ENCODE peak calls at places on chromosome 13, in five cellular contexts. One of them, this sample, is unnamed.

GRCh38 chr13:114000151-114001040 is 26.5 kb upstream of the C13orf46 start:
- DNase-seq in adrenal gland: no peak
- DNase-seq in GM23338: no peak
- DNase-seq in ascending aorta: no peak
- DNase-seq in CD8-positive, alpha-beta memory T cell: no peak
- DNase-seq in this sample: no peak

GRCh38 chr13:108322206-108322824 is 52.8 kb downstream of the TNFSF13B start:
- DNase-seq in adrenal gland: no peak
- DNase-seq in GM23338: peak
- DNase-seq in ascending aorta: no peak
- DNase-seq in CD8-positive, alpha-beta memory T cell: peak
- DNase-seq in this sample: no peak

GRCh38 chr13:61286148-61286745 is 129.4 kb downstream of the PCDH20 start:
- DNase-seq in adrenal gland: no peak
- DNase-seq in GM23338: peak
- DNase-seq in ascending aorta: no peak
- DNase-seq in CD8-positive, alpha-beta memory T cell: no peak
- DNase-seq in this sample: no peak

GRCh38 chr13:103803349-103803748 is 737.1 kb upstream of the SLC10A2 start:
- DNase-seq in adrenal gland: no peak
- DNase-seq in GM23338: no peak
- DNase-seq in ascending aorta: no peak
- DNase-seq in CD8-positive, alpha-beta memory T cell: no peak
- DNase-seq in this sample: no peak

GRCh38 chr13:102825921-102826706 is 19.7 kb upstream of the ERCC5 start:
- DNase-seq in adrenal gland: no peak
- DNase-seq in GM23338: peak
- DNase-seq in ascending aorta: no peak
- DNase-seq in CD8-positive, alpha-beta memory T cell: no peak
- DNase-seq in this sample: no peak

GRCh38 chr13:114132419-114133121 is at the start of gene RASA3:
- DNase-seq in adrenal gland: peak
- DNase-seq in GM23338: peak
- DNase-seq in ascending aorta: peak
- DNase-seq in CD8-positive, alpha-beta memory T cell: peak
- DNase-seq in this sample: peak

GRCh38 chr13:114226699-114227323 is 7.9 kb upstream of the CDC16 start:
- DNase-seq in adrenal gland: peak
- DNase-seq in GM23338: peak
- DNase-seq in ascending aorta: peak
- DNase-seq in CD8-positive, alpha-beta memory T cell: peak
- DNase-seq in this sample: peak

GRCh38 chr13:52845766-52846566 is 2.5 kb downstream of the PCDH8 start:
- DNase-seq in adrenal gland: no peak
- DNase-seq in GM23338: peak
- DNase-seq in ascending aorta: no peak
- DNase-seq in CD8-positive, alpha-beta memory T cell: no peak
- DNase-seq in this sample: no peak

GRCh38 chr13:27354379-27354778 is 70.0 kb upstream of the GTF3A start:
- DNase-seq in adrenal gland: no peak
- DNase-seq in GM23338: no peak
- DNase-seq in ascending aorta: no peak
- DNase-seq in CD8-positive, alpha-beta memory T cell: no peak
- DNase-seq in this sample: no peak

GRCh38 chr13:48429886-48430285 is 17.0 kb upstream of the LPAR6 start:
- DNase-seq in adrenal gland: no peak
- DNase-seq in GM23338: no peak
- DNase-seq in ascending aorta: no peak
- DNase-seq in CD8-positive, alpha-beta memory T cell: no peak
- DNase-seq in this sample: no peak

GRCh38 chr13:99992912-99993311 is 11.3 kb downstream of the ZIC2 start:
- DNase-seq in adrenal gland: no peak
- DNase-seq in GM23338: no peak
- DNase-seq in ascending aorta: no peak
- DNase-seq in CD8-positive, alpha-beta memory T cell: no peak
- DNase-seq in this sample: no peak

GRCh38 chr13:99993660-99994455 is 12.3 kb downstream of the ZIC2 start:
- DNase-seq in adrenal gland: no peak
- DNase-seq in GM23338: peak
- DNase-seq in ascending aorta: no peak
- DNase-seq in CD8-positive, alpha-beta memory T cell: no peak
- DNase-seq in this sample: no peak

GRCh38 chr13:99995503-99996176 is 14.1 kb downstream of the ZIC2 start:
- DNase-seq in adrenal gland: no peak
- DNase-seq in GM23338: peak
- DNase-seq in ascending aorta: peak
- DNase-seq in CD8-positive, alpha-beta memory T cell: no peak
- DNase-seq in this sample: peak

GRCh38 chr13:99996177-99996705 is 14.7 kb downstream of the ZIC2 start:
- DNase-seq in adrenal gland: no peak
- DNase-seq in GM23338: peak
- DNase-seq in ascending aorta: no peak
- DNase-seq in CD8-positive, alpha-beta memory T cell: no peak
- DNase-seq in this sample: no peak

DNA sequence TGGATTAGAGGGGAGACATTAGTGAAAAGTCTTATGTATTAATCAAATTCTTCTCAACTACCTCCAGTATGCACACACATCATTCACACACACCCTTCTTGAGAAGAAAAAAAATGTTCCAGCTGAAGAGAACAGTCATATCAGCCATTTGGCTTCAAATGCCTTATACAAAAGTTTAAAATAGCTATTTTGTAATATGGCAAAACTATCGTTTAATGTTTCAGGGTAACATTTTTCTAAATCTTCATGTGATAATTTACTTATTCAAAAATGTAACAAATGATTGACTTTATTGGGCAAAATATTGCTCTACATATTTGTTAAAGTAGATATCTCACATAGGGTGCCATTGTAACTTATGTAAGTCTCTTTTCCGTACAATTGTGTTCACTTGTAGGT is 13.5 kb downstream of the ZIC2 start:
- DNase-seq in adrenal gland: no peak
- DNase-seq in GM23338: no peak
- DNase-seq in ascending aorta: no peak
- DNase-seq in CD8-positive, alpha-beta memory T cell: no peak
- DNase-seq in this sample: no peak
- H3K4me3 ChIP-seq in adrenal gland: no peak
- H3K4me3 ChIP-seq in GM23338: peak
- H3K4me3 ChIP-seq in ascending aorta: no peak
- H3K4me3 ChIP-seq in CD8-positive, alpha-beta memory T cell: no peak
- H3K4me3 ChIP-seq in this sample: no peak

GRCh38 chr13:22061806-22062391 is 391.0 kb downstream of the FGF9 start:
- DNase-seq in adrenal gland: no peak
- DNase-seq in GM23338: no peak
- DNase-seq in ascending aorta: no peak
- DNase-seq in CD8-positive, alpha-beta memory T cell: peak
- DNase-seq in this sample: no peak
- H3K4me3 ChIP-seq in adrenal gland: no peak
- H3K4me3 ChIP-seq in GM23338: no peak
- H3K4me3 ChIP-seq in ascending aorta: no peak
- H3K4me3 ChIP-seq in CD8-positive, alpha-beta memory T cell: peak
- H3K4me3 ChIP-seq in this sample: peak

DNA sequence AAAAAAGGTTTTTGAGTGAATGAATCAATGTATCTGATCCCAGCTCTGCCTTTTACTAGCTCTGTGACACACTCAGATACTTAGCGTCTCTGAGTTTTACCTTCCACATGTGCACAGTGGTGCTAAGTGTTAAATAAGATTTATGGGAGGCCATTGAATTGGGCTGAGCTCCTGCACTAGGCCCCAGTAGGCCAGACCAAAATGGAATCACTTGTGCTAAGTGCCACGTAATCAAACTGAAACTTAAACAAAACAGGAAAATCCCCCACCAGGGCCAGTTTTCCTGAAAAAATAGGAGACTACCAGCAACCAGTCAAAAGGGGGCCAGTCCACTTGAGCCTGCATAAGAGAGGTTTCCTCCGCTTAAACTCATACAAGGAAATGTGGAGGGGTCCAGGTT is 40.9 kb downstream of the GJA3 start:
- DNase-seq in adrenal gland: no peak
- DNase-seq in GM23338: no peak
- DNase-seq in ascending aorta: no peak
- DNase-seq in CD8-positive, alpha-beta memory T cell: no peak
- DNase-seq in this sample: no peak
- H3K4me3 ChIP-seq in adrenal gland: no peak
- H3K4me3 ChIP-seq in GM23338: peak
- H3K4me3 ChIP-seq in ascending aorta: peak
- H3K4me3 ChIP-seq in CD8-positive, alpha-beta memory T cell: peak
- H3K4me3 ChIP-seq in this sample: peak

DNA sequence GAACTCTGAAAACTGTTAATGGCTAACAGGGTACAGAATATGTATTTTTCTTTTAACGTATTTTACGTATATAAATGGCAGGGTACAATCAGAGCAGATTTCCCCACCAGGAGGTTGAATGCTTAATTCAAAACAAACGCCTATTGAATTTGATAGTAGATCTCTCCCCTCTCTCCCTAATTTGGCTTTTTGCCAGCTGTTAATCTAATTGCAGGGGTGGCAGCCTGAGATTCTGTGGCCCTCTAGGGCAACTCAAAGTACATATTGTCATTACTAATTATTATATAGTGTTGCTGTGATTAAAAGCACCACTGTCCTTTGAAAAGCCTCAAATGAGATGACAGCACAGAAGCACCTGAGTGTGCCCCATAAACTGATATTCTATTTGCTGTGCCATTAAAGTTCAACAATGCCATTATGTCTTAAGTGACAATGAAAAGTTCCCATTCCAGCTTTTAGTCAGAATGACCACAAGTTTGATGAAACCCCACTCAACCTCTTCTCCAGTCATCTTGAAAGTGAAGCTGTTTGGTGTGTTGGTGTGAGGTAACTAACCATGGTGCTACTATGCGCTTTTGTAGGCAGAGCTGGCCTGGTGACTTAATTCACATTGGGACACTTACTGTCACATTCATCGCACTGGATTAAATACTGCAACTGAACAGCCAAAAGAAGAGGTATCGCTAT is 351.4 kb downstream of the KCNRG start:
- DNase-seq in adrenal gland: no peak
- DNase-seq in GM23338: no peak
- DNase-seq in ascending aorta: no peak
- DNase-seq in CD8-positive, alpha-beta memory T cell: no peak
- DNase-seq in this sample: no peak
- H3K4me3 ChIP-seq in adrenal gland: no peak
- H3K4me3 ChIP-seq in GM23338: no peak
- H3K4me3 ChIP-seq in ascending aorta: peak
- H3K4me3 ChIP-seq in CD8-positive, alpha-beta memory T cell: peak
- H3K4me3 ChIP-seq in this sample: peak

DNA sequence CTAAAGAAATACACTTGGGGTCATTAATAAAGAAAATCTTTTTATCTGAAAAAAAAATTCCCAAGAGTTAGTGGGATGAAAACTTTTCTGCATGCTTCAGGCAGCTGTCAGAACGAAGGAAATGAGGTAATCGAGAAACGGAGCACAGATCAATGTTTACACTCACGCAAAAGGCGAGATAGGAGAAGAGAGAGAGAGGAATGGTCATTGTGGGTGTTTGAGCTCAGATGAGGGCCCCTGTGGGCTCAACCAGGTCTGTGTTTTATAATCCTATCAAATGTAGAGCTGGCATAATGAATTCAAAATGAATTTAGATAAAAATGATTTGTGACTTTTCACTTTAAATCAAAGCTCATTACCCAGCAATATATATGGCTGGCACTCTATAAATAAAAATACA is 6.3 kb upstream of the RXFP2 start:
- DNase-seq in adrenal gland: no peak
- DNase-seq in GM23338: no peak
- DNase-seq in ascending aorta: no peak
- DNase-seq in CD8-positive, alpha-beta memory T cell: no peak
- DNase-seq in this sample: no peak
- H3K4me3 ChIP-seq in adrenal gland: no peak
- H3K4me3 ChIP-seq in GM23338: no peak
- H3K4me3 ChIP-seq in ascending aorta: peak
- H3K4me3 ChIP-seq in CD8-positive, alpha-beta memory T cell: no peak
- H3K4me3 ChIP-seq in this sample: no peak

DNA sequence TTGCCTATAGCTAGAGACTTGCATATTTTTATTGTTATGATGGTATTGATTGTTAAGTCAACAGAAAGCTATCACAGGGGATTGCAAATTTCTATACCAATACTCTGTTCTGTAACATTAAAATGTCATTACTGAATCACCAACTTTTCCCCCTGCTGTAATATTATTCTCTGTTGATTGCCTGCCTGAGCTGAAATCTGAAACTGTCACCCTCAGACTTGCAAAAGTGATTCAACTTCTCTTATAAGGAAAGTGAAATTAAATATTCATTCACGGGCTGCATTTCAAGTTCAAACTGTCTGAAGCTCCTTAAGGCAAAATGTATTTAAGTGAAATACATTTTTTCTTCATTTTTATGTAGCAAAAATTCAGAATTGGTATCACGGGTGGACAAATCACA is 723.2 kb downstream of the PCDH9 start:
- DNase-seq in adrenal gland: no peak
- DNase-seq in GM23338: no peak
- DNase-seq in ascending aorta: no peak
- DNase-seq in CD8-positive, alpha-beta memory T cell: no peak
- DNase-seq in this sample: no peak
- H3K4me3 ChIP-seq in adrenal gland: no peak
- H3K4me3 ChIP-seq in GM23338: no peak
- H3K4me3 ChIP-seq in ascending aorta: no peak
- H3K4me3 ChIP-seq in CD8-positive, alpha-beta memory T cell: no peak
- H3K4me3 ChIP-seq in this sample: no peak

GRCh38 chr13:76245216-76245615 is 609.1 kb downstream of the LMO7 start:
- DNase-seq in adrenal gland: no peak
- DNase-seq in GM23338: no peak
- DNase-seq in ascending aorta: no peak
- DNase-seq in CD8-positive, alpha-beta memory T cell: no peak
- DNase-seq in this sample: no peak
- H3K4me3 ChIP-seq in adrenal gland: no peak
- H3K4me3 ChIP-seq in GM23338: no peak
- H3K4me3 ChIP-seq in ascending aorta: no peak
- H3K4me3 ChIP-seq in CD8-positive, alpha-beta memory T cell: no peak
- H3K4me3 ChIP-seq in this sample: no peak

DNA sequence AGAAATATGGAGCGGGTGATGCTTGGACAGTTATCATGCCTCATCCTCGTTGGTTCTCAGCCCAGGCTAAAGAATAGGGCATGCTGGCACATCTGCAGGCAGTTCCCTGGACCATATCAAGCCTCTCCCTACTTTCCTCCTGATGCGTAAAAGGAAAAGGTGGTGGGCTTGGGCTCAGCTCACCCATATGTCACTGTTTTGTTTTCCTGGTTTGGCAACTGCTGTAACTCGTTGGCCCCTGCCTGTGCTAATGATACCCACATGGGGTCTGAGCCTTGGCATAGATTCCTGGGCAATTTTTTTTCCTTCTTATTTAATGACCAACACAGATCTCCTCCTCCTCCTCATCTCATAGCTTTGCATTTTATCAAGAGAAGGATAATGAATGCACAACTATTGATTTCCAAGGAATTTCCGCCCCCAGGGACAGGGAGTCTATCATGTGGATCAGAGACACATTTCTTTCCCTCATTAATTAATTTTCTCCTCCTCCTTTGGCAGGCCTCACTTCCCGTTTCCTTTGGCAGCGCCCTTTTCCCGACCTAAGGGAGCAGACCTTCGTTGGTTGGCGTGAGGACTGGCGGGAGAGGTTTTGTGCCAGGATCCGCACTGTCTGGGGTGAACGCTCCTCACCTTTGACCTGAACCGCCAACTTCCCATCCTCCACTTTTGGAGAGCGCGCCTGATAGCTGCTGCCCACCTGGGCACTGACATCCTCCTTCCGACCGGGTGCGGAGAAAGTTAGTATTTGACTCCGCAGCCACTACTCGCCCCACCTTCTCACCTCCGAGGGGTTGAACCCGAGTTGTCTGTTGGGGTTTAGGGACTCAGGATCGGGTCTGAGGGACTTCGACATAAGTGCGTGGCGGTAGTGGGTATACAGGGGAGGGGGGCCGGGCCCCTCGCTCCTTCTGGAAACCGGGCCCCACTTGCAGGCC is 3.4 kb upstream of the POU4F1 start:
- DNase-seq in adrenal gland: no peak
- DNase-seq in GM23338: peak
- DNase-seq in ascending aorta: no peak
- DNase-seq in CD8-positive, alpha-beta memory T cell: no peak
- DNase-seq in this sample: no peak
- H3K4me3 ChIP-seq in adrenal gland: no peak
- H3K4me3 ChIP-seq in GM23338: peak
- H3K4me3 ChIP-seq in ascending aorta: no peak
- H3K4me3 ChIP-seq in CD8-positive, alpha-beta memory T cell: no peak
- H3K4me3 ChIP-seq in this sample: no peak